ENCODE peak calls at places on chromosomes 6 and 20, in nine cellular contexts. One of them, this sample, is unnamed.

GRCh38 chr6:14452567-14453527 is 335.3 kb downstream of the CD83 start:
- DNase-seq in T-helper 17 cell: no peak
- DNase-seq in OCI-LY7: no peak
- DNase-seq in T-helper 9 cell: no peak
- DNase-seq in stimulated activated CD4-positive, alpha-beta T cell treated with anti-CD3 and anti-CD28 coated beads, Interleukin-4, amount 100 ng/mL, for 24 hours: peak
- DNase-seq in activated T-cell treated with anti-CD3 and anti-CD28 coated beads, Interleukin-2, amount 50 U/mL, for 72 hours: peak
- DNase-seq in GDM1: peak
- DNase-seq in adipocyte: no peak
- DNase-seq in CD4-positive, alpha-beta T cell: no peak
- DNase-seq in this sample: peak

GRCh38 chr6:87391334-87391733 is 16.4 kb upstream of the CFAP206 start:
- DNase-seq in GDM1: no peak
- DNase-seq in CD4-positive, alpha-beta T cell: no peak
- DNase-seq in T-helper 17 cell: no peak
- DNase-seq in stimulated activated CD4-positive, alpha-beta T cell treated with anti-CD3 and anti-CD28 coated beads, Interleukin-4, amount 100 ng/mL, for 24 hours: no peak
- DNase-seq in activated T-cell treated with anti-CD3 and anti-CD28 coated beads, Interleukin-2, amount 50 U/mL, for 72 hours: no peak
- DNase-seq in T-helper 9 cell: no peak
- DNase-seq in OCI-LY7: peak
- DNase-seq in adipocyte: peak
- DNase-seq in this sample: no peak

GRCh38 chr6:169967687-169968086 is 216.3 kb downstream of the ERMARD start:
- DNase-seq in OCI-LY7: no peak
- DNase-seq in activated T-cell treated with anti-CD3 and anti-CD28 coated beads, Interleukin-2, amount 50 U/mL, for 72 hours: peak
- DNase-seq in T-helper 17 cell: no peak
- DNase-seq in GDM1: no peak
- DNase-seq in CD4-positive, alpha-beta T cell: no peak
- DNase-seq in T-helper 9 cell: no peak
- DNase-seq in adipocyte: no peak
- DNase-seq in stimulated activated CD4-positive, alpha-beta T cell treated with anti-CD3 and anti-CD28 coated beads, Interleukin-4, amount 100 ng/mL, for 24 hours: no peak
- DNase-seq in this sample: no peak

GRCh38 chr6:1949533-1949932 is 295.9 kb downstream of the GMDS start:
- DNase-seq in GDM1: no peak
- DNase-seq in adipocyte: peak
- DNase-seq in stimulated activated CD4-positive, alpha-beta T cell treated with anti-CD3 and anti-CD28 coated beads, Interleukin-4, amount 100 ng/mL, for 24 hours: no peak
- DNase-seq in CD4-positive, alpha-beta T cell: no peak
- DNase-seq in T-helper 9 cell: no peak
- DNase-seq in T-helper 17 cell: no peak
- DNase-seq in activated T-cell treated with anti-CD3 and anti-CD28 coated beads, Interleukin-2, amount 50 U/mL, for 72 hours: no peak
- DNase-seq in OCI-LY7: no peak
- DNase-seq in this sample: no peak

GRCh38 chr20:40090236-40090635 is 598.8 kb downstream of the MAFB start:
- DNase-seq in stimulated activated CD4-positive, alpha-beta T cell treated with anti-CD3 and anti-CD28 coated beads, Interleukin-4, amount 100 ng/mL, for 24 hours: no peak
- DNase-seq in adipocyte: no peak
- DNase-seq in GDM1: no peak
- DNase-seq in activated T-cell treated with anti-CD3 and anti-CD28 coated beads, Interleukin-2, amount 50 U/mL, for 72 hours: no peak
- DNase-seq in CD4-positive, alpha-beta T cell: no peak
- DNase-seq in T-helper 9 cell: no peak
- DNase-seq in OCI-LY7: no peak
- DNase-seq in T-helper 17 cell: no peak
- DNase-seq in this sample: no peak

GRCh38 chr6:11427091-11427739 is 110.3 kb upstream of the TMEM170B start:
- DNase-seq in activated T-cell treated with anti-CD3 and anti-CD28 coated beads, Interleukin-2, amount 50 U/mL, for 72 hours: no peak
- DNase-seq in stimulated activated CD4-positive, alpha-beta T cell treated with anti-CD3 and anti-CD28 coated beads, Interleukin-4, amount 100 ng/mL, for 24 hours: no peak
- DNase-seq in T-helper 17 cell: no peak
- DNase-seq in CD4-positive, alpha-beta T cell: no peak
- DNase-seq in OCI-LY7: no peak
- DNase-seq in GDM1: no peak
- DNase-seq in adipocyte: no peak
- DNase-seq in T-helper 9 cell: no peak
- DNase-seq in this sample: no peak

GRCh38 chr20:46600286-46600752 is 49.9 kb upstream of the OCSTAMP start:
- DNase-seq in GDM1: no peak
- DNase-seq in stimulated activated CD4-positive, alpha-beta T cell treated with anti-CD3 and anti-CD28 coated beads, Interleukin-4, amount 100 ng/mL, for 24 hours: no peak
- DNase-seq in T-helper 9 cell: no peak
- DNase-seq in CD4-positive, alpha-beta T cell: no peak
- DNase-seq in adipocyte: no peak
- DNase-seq in T-helper 17 cell: no peak
- DNase-seq in activated T-cell treated with anti-CD3 and anti-CD28 coated beads, Interleukin-2, amount 50 U/mL, for 72 hours: no peak
- DNase-seq in OCI-LY7: no peak
- DNase-seq in this sample: no peak

GRCh38 chr20:58094160-58094559 is 134.3 kb downstream of the ANKRD60 start:
- DNase-seq in T-helper 9 cell: no peak
- DNase-seq in activated T-cell treated with anti-CD3 and anti-CD28 coated beads, Interleukin-2, amount 50 U/mL, for 72 hours: no peak
- DNase-seq in OCI-LY7: no peak
- DNase-seq in T-helper 17 cell: no peak
- DNase-seq in GDM1: no peak
- DNase-seq in CD4-positive, alpha-beta T cell: no peak
- DNase-seq in stimulated activated CD4-positive, alpha-beta T cell treated with anti-CD3 and anti-CD28 coated beads, Interleukin-4, amount 100 ng/mL, for 24 hours: no peak
- DNase-seq in adipocyte: no peak
- DNase-seq in this sample: no peak

GRCh38 chr6:31721351-31722020 is at the start of gene LY6G6C:
- DNase-seq in adipocyte: no peak
- DNase-seq in OCI-LY7: no peak
- DNase-seq in T-helper 17 cell: no peak
- DNase-seq in T-helper 9 cell: no peak
- DNase-seq in CD4-positive, alpha-beta T cell: no peak
- DNase-seq in stimulated activated CD4-positive, alpha-beta T cell treated with anti-CD3 and anti-CD28 coated beads, Interleukin-4, amount 100 ng/mL, for 24 hours: no peak
- DNase-seq in activated T-cell treated with anti-CD3 and anti-CD28 coated beads, Interleukin-2, amount 50 U/mL, for 72 hours: no peak
- DNase-seq in GDM1: no peak
- DNase-seq in this sample: no peak

GRCh38 chr6:143394351-143394750 is 56.1 kb downstream of the ADAT2 start:
- DNase-seq in OCI-LY7: no peak
- DNase-seq in adipocyte: no peak
- DNase-seq in T-helper 9 cell: no peak
- DNase-seq in stimulated activated CD4-positive, alpha-beta T cell treated with anti-CD3 and anti-CD28 coated beads, Interleukin-4, amount 100 ng/mL, for 24 hours: no peak
- DNase-seq in CD4-positive, alpha-beta T cell: no peak
- DNase-seq in T-helper 17 cell: no peak
- DNase-seq in activated T-cell treated with anti-CD3 and anti-CD28 coated beads, Interleukin-2, amount 50 U/mL, for 72 hours: no peak
- DNase-seq in GDM1: no peak
- DNase-seq in this sample: no peak

GRCh38 chr20:43389839-43390626 is 67.7 kb upstream of the SRSF6 start:
- DNase-seq in adipocyte: no peak
- DNase-seq in stimulated activated CD4-positive, alpha-beta T cell treated with anti-CD3 and anti-CD28 coated beads, Interleukin-4, amount 100 ng/mL, for 24 hours: no peak
- DNase-seq in T-helper 9 cell: no peak
- DNase-seq in CD4-positive, alpha-beta T cell: no peak
- DNase-seq in activated T-cell treated with anti-CD3 and anti-CD28 coated beads, Interleukin-2, amount 50 U/mL, for 72 hours: peak
- DNase-seq in GDM1: no peak
- DNase-seq in T-helper 17 cell: no peak
- DNase-seq in OCI-LY7: no peak
- DNase-seq in this sample: no peak

GRCh38 chr6:84774174-84775158 is 10.1 kb upstream of the TBX18 start:
- DNase-seq in OCI-LY7: no peak
- DNase-seq in T-helper 9 cell: no peak
- DNase-seq in activated T-cell treated with anti-CD3 and anti-CD28 coated beads, Interleukin-2, amount 50 U/mL, for 72 hours: peak
- DNase-seq in adipocyte: peak
- DNase-seq in CD4-positive, alpha-beta T cell: no peak
- DNase-seq in GDM1: no peak
- DNase-seq in stimulated activated CD4-positive, alpha-beta T cell treated with anti-CD3 and anti-CD28 coated beads, Interleukin-4, amount 100 ng/mL, for 24 hours: no peak
- DNase-seq in T-helper 17 cell: no peak
- DNase-seq in this sample: no peak

GRCh38 chr20:23856736-23857135 is 22.8 kb downstream of the CST5 start:
- DNase-seq in adipocyte: no peak
- DNase-seq in GDM1: no peak
- DNase-seq in activated T-cell treated with anti-CD3 and anti-CD28 coated beads, Interleukin-2, amount 50 U/mL, for 72 hours: no peak
- DNase-seq in stimulated activated CD4-positive, alpha-beta T cell treated with anti-CD3 and anti-CD28 coated beads, Interleukin-4, amount 100 ng/mL, for 24 hours: no peak
- DNase-seq in CD4-positive, alpha-beta T cell: no peak
- DNase-seq in T-helper 9 cell: no peak
- DNase-seq in OCI-LY7: no peak
- DNase-seq in T-helper 17 cell: no peak
- DNase-seq in this sample: no peak

GRCh38 chr6:92756912-92757311 is 662.4 kb downstream of the EPHA7 start:
- DNase-seq in CD4-positive, alpha-beta T cell: no peak
- DNase-seq in T-helper 17 cell: no peak
- DNase-seq in stimulated activated CD4-positive, alpha-beta T cell treated with anti-CD3 and anti-CD28 coated beads, Interleukin-4, amount 100 ng/mL, for 24 hours: no peak
- DNase-seq in GDM1: no peak
- DNase-seq in activated T-cell treated with anti-CD3 and anti-CD28 coated beads, Interleukin-2, amount 50 U/mL, for 72 hours: no peak
- DNase-seq in T-helper 9 cell: no peak
- DNase-seq in OCI-LY7: no peak
- DNase-seq in adipocyte: no peak
- DNase-seq in this sample: no peak

GRCh38 chr6:166317261-166318212 is 9.3 kb upstream of the PRR18 start:
- DNase-seq in CD4-positive, alpha-beta T cell: no peak
- DNase-seq in adipocyte: no peak
- DNase-seq in activated T-cell treated with anti-CD3 and anti-CD28 coated beads, Interleukin-2, amount 50 U/mL, for 72 hours: no peak
- DNase-seq in T-helper 17 cell: no peak
- DNase-seq in GDM1: no peak
- DNase-seq in T-helper 9 cell: no peak
- DNase-seq in OCI-LY7: no peak
- DNase-seq in stimulated activated CD4-positive, alpha-beta T cell treated with anti-CD3 and anti-CD28 coated beads, Interleukin-4, amount 100 ng/mL, for 24 hours: no peak
- DNase-seq in this sample: no peak

GRCh38 chr6:111482236-111482958 is 621 bp downstream of the REV3L start:
- DNase-seq in CD4-positive, alpha-beta T cell: peak
- DNase-seq in activated T-cell treated with anti-CD3 and anti-CD28 coated beads, Interleukin-2, amount 50 U/mL, for 72 hours: peak
- DNase-seq in GDM1: peak
- DNase-seq in stimulated activated CD4-positive, alpha-beta T cell treated with anti-CD3 and anti-CD28 coated beads, Interleukin-4, amount 100 ng/mL, for 24 hours: peak
- DNase-seq in T-helper 9 cell: peak
- DNase-seq in T-helper 17 cell: peak
- DNase-seq in OCI-LY7: peak
- DNase-seq in adipocyte: peak
- DNase-seq in this sample: no peak

GRCh38 chr6:111481836-111482235 is 1.2 kb downstream of the REV3L start:
- DNase-seq in adipocyte: peak
- DNase-seq in CD4-positive, alpha-beta T cell: no peak
- DNase-seq in T-helper 17 cell: no peak
- DNase-seq in activated T-cell treated with anti-CD3 and anti-CD28 coated beads, Interleukin-2, amount 50 U/mL, for 72 hours: no peak
- DNase-seq in GDM1: no peak
- DNase-seq in stimulated activated CD4-positive, alpha-beta T cell treated with anti-CD3 and anti-CD28 coated beads, Interleukin-4, amount 100 ng/mL, for 24 hours: no peak
- DNase-seq in OCI-LY7: no peak
- DNase-seq in T-helper 9 cell: no peak
- DNase-seq in this sample: no peak

GRCh38 chr6:79079425-79080130 is 1.5 kb upstream of the PHIP start:
- DNase-seq in OCI-LY7: no peak
- DNase-seq in GDM1: no peak
- DNase-seq in T-helper 9 cell: no peak
- DNase-seq in adipocyte: peak
- DNase-seq in T-helper 17 cell: no peak
- DNase-seq in CD4-positive, alpha-beta T cell: no peak
- DNase-seq in activated T-cell treated with anti-CD3 and anti-CD28 coated beads, Interleukin-2, amount 50 U/mL, for 72 hours: no peak
- DNase-seq in stimulated activated CD4-positive, alpha-beta T cell treated with anti-CD3 and anti-CD28 coated beads, Interleukin-4, amount 100 ng/mL, for 24 hours: no peak
- DNase-seq in this sample: no peak

GRCh38 chr20:25178563-25179438 is 16.7 kb upstream of the ENTPD6 start:
- DNase-seq in T-helper 17 cell: no peak
- DNase-seq in GDM1: no peak
- DNase-seq in OCI-LY7: peak
- DNase-seq in activated T-cell treated with anti-CD3 and anti-CD28 coated beads, Interleukin-2, amount 50 U/mL, for 72 hours: peak
- DNase-seq in stimulated activated CD4-positive, alpha-beta T cell treated with anti-CD3 and anti-CD28 coated beads, Interleukin-4, amount 100 ng/mL, for 24 hours: peak
- DNase-seq in adipocyte: peak
- DNase-seq in T-helper 9 cell: no peak
- DNase-seq in CD4-positive, alpha-beta T cell: no peak
- DNase-seq in this sample: no peak

GRCh38 chr6:82275686-82276085 is 28.1 kb upstream of the IBTK start:
- DNase-seq in CD4-positive, alpha-beta T cell: no peak
- DNase-seq in OCI-LY7: no peak
- DNase-seq in adipocyte: no peak
- DNase-seq in activated T-cell treated with anti-CD3 and anti-CD28 coated beads, Interleukin-2, amount 50 U/mL, for 72 hours: no peak
- DNase-seq in stimulated activated CD4-positive, alpha-beta T cell treated with anti-CD3 and anti-CD28 coated beads, Interleukin-4, amount 100 ng/mL, for 24 hours: no peak
- DNase-seq in T-helper 9 cell: no peak
- DNase-seq in GDM1: no peak
- DNase-seq in T-helper 17 cell: no peak
- DNase-seq in this sample: no peak

GRCh38 chr20:51930775-51931174 is 128.5 kb upstream of the SALL4 start:
- DNase-seq in T-helper 17 cell: no peak
- DNase-seq in GDM1: no peak
- DNase-seq in OCI-LY7: no peak
- DNase-seq in T-helper 9 cell: no peak
- DNase-seq in CD4-positive, alpha-beta T cell: no peak
- DNase-seq in adipocyte: peak
- DNase-seq in activated T-cell treated with anti-CD3 and anti-CD28 coated beads, Interleukin-2, amount 50 U/mL, for 72 hours: no peak
- DNase-seq in stimulated activated CD4-positive, alpha-beta T cell treated with anti-CD3 and anti-CD28 coated beads, Interleukin-4, amount 100 ng/mL, for 24 hours: no peak
- DNase-seq in this sample: no peak

GRCh38 chr6:18259675-18260447 is 4.5 kb downstream of the DEK start:
- DNase-seq in GDM1: no peak
- DNase-seq in adipocyte: no peak
- DNase-seq in activated T-cell treated with anti-CD3 and anti-CD28 coated beads, Interleukin-2, amount 50 U/mL, for 72 hours: no peak
- DNase-seq in stimulated activated CD4-positive, alpha-beta T cell treated with anti-CD3 and anti-CD28 coated beads, Interleukin-4, amount 100 ng/mL, for 24 hours: no peak
- DNase-seq in CD4-positive, alpha-beta T cell: no peak
- DNase-seq in OCI-LY7: no peak
- DNase-seq in T-helper 9 cell: no peak
- DNase-seq in T-helper 17 cell: no peak
- DNase-seq in this sample: no peak

GRCh38 chr6:96491926-96492325 is 29.7 kb upstream of the UFL1 start:
- DNase-seq in activated T-cell treated with anti-CD3 and anti-CD28 coated beads, Interleukin-2, amount 50 U/mL, for 72 hours: no peak
- DNase-seq in adipocyte: no peak
- DNase-seq in OCI-LY7: no peak
- DNase-seq in CD4-positive, alpha-beta T cell: no peak
- DNase-seq in T-helper 9 cell: no peak
- DNase-seq in T-helper 17 cell: no peak
- DNase-seq in GDM1: no peak
- DNase-seq in stimulated activated CD4-positive, alpha-beta T cell treated with anti-CD3 and anti-CD28 coated beads, Interleukin-4, amount 100 ng/mL, for 24 hours: no peak
- DNase-seq in this sample: no peak

GRCh38 chr6:157839606-157840005 is 16.6 kb downstream of the SNX9 start:
- DNase-seq in adipocyte: no peak
- DNase-seq in T-helper 9 cell: no peak
- DNase-seq in GDM1: no peak
- DNase-seq in stimulated activated CD4-positive, alpha-beta T cell treated with anti-CD3 and anti-CD28 coated beads, Interleukin-4, amount 100 ng/mL, for 24 hours: no peak
- DNase-seq in T-helper 17 cell: no peak
- DNase-seq in OCI-LY7: no peak
- DNase-seq in CD4-positive, alpha-beta T cell: no peak
- DNase-seq in activated T-cell treated with anti-CD3 and anti-CD28 coated beads, Interleukin-2, amount 50 U/mL, for 72 hours: no peak
- DNase-seq in this sample: no peak

GRCh38 chr20:4435210-4435609 is 286.5 kb upstream of the PRND start:
- DNase-seq in CD4-positive, alpha-beta T cell: no peak
- DNase-seq in stimulated activated CD4-positive, alpha-beta T cell treated with anti-CD3 and anti-CD28 coated beads, Interleukin-4, amount 100 ng/mL, for 24 hours: no peak
- DNase-seq in adipocyte: peak
- DNase-seq in T-helper 9 cell: no peak
- DNase-seq in activated T-cell treated with anti-CD3 and anti-CD28 coated beads, Interleukin-2, amount 50 U/mL, for 72 hours: no peak
- DNase-seq in OCI-LY7: no peak
- DNase-seq in GDM1: no peak
- DNase-seq in T-helper 17 cell: no peak
- DNase-seq in this sample: no peak

GRCh38 chr6:68834561-68834960 is 199.5 kb downstream of the ADGRB3 start:
- DNase-seq in CD4-positive, alpha-beta T cell: no peak
- DNase-seq in GDM1: no peak
- DNase-seq in OCI-LY7: no peak
- DNase-seq in T-helper 17 cell: no peak
- DNase-seq in adipocyte: no peak
- DNase-seq in activated T-cell treated with anti-CD3 and anti-CD28 coated beads, Interleukin-2, amount 50 U/mL, for 72 hours: no peak
- DNase-seq in stimulated activated CD4-positive, alpha-beta T cell treated with anti-CD3 and anti-CD28 coated beads, Interleukin-4, amount 100 ng/mL, for 24 hours: no peak
- DNase-seq in T-helper 9 cell: no peak
- DNase-seq in this sample: no peak

GRCh38 chr6:170200458-170200891 is 90.4 kb downstream of the DLL1 start:
- DNase-seq in CD4-positive, alpha-beta T cell: no peak
- DNase-seq in stimulated activated CD4-positive, alpha-beta T cell treated with anti-CD3 and anti-CD28 coated beads, Interleukin-4, amount 100 ng/mL, for 24 hours: no peak
- DNase-seq in T-helper 17 cell: no peak
- DNase-seq in activated T-cell treated with anti-CD3 and anti-CD28 coated beads, Interleukin-2, amount 50 U/mL, for 72 hours: no peak
- DNase-seq in OCI-LY7: no peak
- DNase-seq in adipocyte: no peak
- DNase-seq in GDM1: no peak
- DNase-seq in T-helper 9 cell: no peak
- DNase-seq in this sample: no peak

GRCh38 chr20:34473262-34473883 is 42.8 kb upstream of the DYNLRB1 start:
- DNase-seq in T-helper 9 cell: no peak
- DNase-seq in stimulated activated CD4-positive, alpha-beta T cell treated with anti-CD3 and anti-CD28 coated beads, Interleukin-4, amount 100 ng/mL, for 24 hours: peak
- DNase-seq in activated T-cell treated with anti-CD3 and anti-CD28 coated beads, Interleukin-2, amount 50 U/mL, for 72 hours: peak
- DNase-seq in CD4-positive, alpha-beta T cell: no peak
- DNase-seq in GDM1: peak
- DNase-seq in T-helper 17 cell: no peak
- DNase-seq in adipocyte: peak
- DNase-seq in OCI-LY7: peak
- DNase-seq in this sample: no peak

GRCh38 chr20:34987288-34988175 is 31.9 kb downstream of the MYH7B start:
- DNase-seq in stimulated activated CD4-positive, alpha-beta T cell treated with anti-CD3 and anti-CD28 coated beads, Interleukin-4, amount 100 ng/mL, for 24 hours: no peak
- DNase-seq in adipocyte: no peak
- DNase-seq in activated T-cell treated with anti-CD3 and anti-CD28 coated beads, Interleukin-2, amount 50 U/mL, for 72 hours: no peak
- DNase-seq in OCI-LY7: no peak
- DNase-seq in T-helper 17 cell: no peak
- DNase-seq in T-helper 9 cell: no peak
- DNase-seq in GDM1: no peak
- DNase-seq in CD4-positive, alpha-beta T cell: no peak
- DNase-seq in this sample: no peak

GRCh38 chr20:458766-459165 is 3.6 kb downstream of the TBC1D20 start:
- DNase-seq in adipocyte: no peak
- DNase-seq in GDM1: no peak
- DNase-seq in T-helper 9 cell: no peak
- DNase-seq in OCI-LY7: no peak
- DNase-seq in activated T-cell treated with anti-CD3 and anti-CD28 coated beads, Interleukin-2, amount 50 U/mL, for 72 hours: no peak
- DNase-seq in stimulated activated CD4-positive, alpha-beta T cell treated with anti-CD3 and anti-CD28 coated beads, Interleukin-4, amount 100 ng/mL, for 24 hours: no peak
- DNase-seq in T-helper 17 cell: no peak
- DNase-seq in CD4-positive, alpha-beta T cell: no peak
- DNase-seq in this sample: no peak

GRCh38 chr6:1317302-1317815 is 5.5 kb downstream of the FOXQ1 start:
- DNase-seq in OCI-LY7: no peak
- DNase-seq in activated T-cell treated with anti-CD3 and anti-CD28 coated beads, Interleukin-2, amount 50 U/mL, for 72 hours: no peak
- DNase-seq in GDM1: no peak
- DNase-seq in stimulated activated CD4-positive, alpha-beta T cell treated with anti-CD3 and anti-CD28 coated beads, Interleukin-4, amount 100 ng/mL, for 24 hours: no peak
- DNase-seq in T-helper 17 cell: no peak
- DNase-seq in T-helper 9 cell: no peak
- DNase-seq in CD4-positive, alpha-beta T cell: no peak
- DNase-seq in adipocyte: no peak
- DNase-seq in this sample: no peak